ENCODE peak calls at places on chromosomes 12 and 14, in seven cellular contexts. Y, P, Q, G, W, B and U are unnamed samples.

GRCh38 chr14:93941293-93941910 is 14.3 kb downstream of the FAM181A start:
- DNase-seq in W (peak; percentile 68), Q (no peak), P (no peak), B (no peak), Y (peak; percentile 22), G (no peak), U (peak; percentile 88)

GRCh38 chr14:75147423-75148071 is 20.7 kb upstream of the NEK9 start:
- DNase-seq in G (no peak), W (no peak), Y (peak; percentile 88), Q (peak; percentile 22), P (no peak), B (no peak), U (peak; percentile 64)

GRCh38 chr14:61524211-61524806 is 171.0 kb upstream of the HIF1A start:
- DNase-seq in P (no peak), W (no peak), G (peak; percentile 71), B (no peak), Q (no peak), Y (peak; percentile 82), U (peak; percentile 73)

GRCh38 chr12:114668905-114669304 is 15.1 kb downstream of the TBX3 start:
- DNase-seq in P (no peak), G (no peak), Y (no peak), B (no peak), Q (no peak), W (no peak), U (no peak)

GRCh38 chr12:18054925-18055324 is 35.1 kb downstream of the RERGL start:
- DNase-seq in P (no peak), W (no peak), G (no peak), B (no peak), Y (no peak), Q (no peak), U (no peak)

GRCh38 chr14:73792476-73792875 is 59.2 kb upstream of the PTGR2 start:
- DNase-seq in P (no peak), G (no peak), W (no peak), Q (no peak), Y (no peak), B (no peak), U (no peak)

GRCh38 chr14:92511472-92512247 is 1.9 kb upstream of the RIN3 start:
- DNase-seq in W (no peak), Y (peak; percentile 98), G (peak; percentile 94), B (peak; percentile 48), P (peak; percentile 9), Q (no peak), U (peak; percentile 91)

GRCh38 chr12:2479866-2480510 is 314.8 kb upstream of the FKBP4 start:
- DNase-seq in Y (no peak), P (no peak), W (no peak), Q (no peak), B (no peak), G (no peak), U (no peak)

GRCh38 chr12:57582440-57582839 is 8.6 kb upstream of the PIP4K2C start:
- DNase-seq in B (no peak), G (no peak), Q (no peak), Y (no peak), P (no peak), W (no peak), U (no peak)

GRCh38 chr14:97931273-97931672 is 1134.1 kb downstream of the VRK1 start:
- DNase-seq in Q (no peak), Y (no peak), B (no peak), W (no peak), P (no peak), G (no peak), U (no peak)

GRCh38 chr14:66066991-66067788 is 419.0 kb upstream of the CCDC196 start:
- DNase-seq in P (no peak), Y (peak; percentile 60), W (no peak), G (no peak), B (no peak), Q (no peak), U (no peak)

GRCh38 chr12:95548539-95549391 is 2.5 kb downstream of the USP44 start:
- DNase-seq in W (peak; percentile 87), Q (peak; percentile 80), P (peak; percentile 71), Y (no peak), G (no peak), B (no peak), U (no peak)

GRCh38 chr12:95877622-95878021 is 18.9 kb downstream of the SNRPF start:
- DNase-seq in W (no peak), G (no peak), P (no peak), Y (peak; percentile 46), Q (no peak), B (no peak), U (peak; percentile 48)

GRCh38 chr12:10101042-10101579 is 2.3 kb upstream of the CLEC1A start:
- DNase-seq in Y (peak; percentile 79), W (no peak), G (no peak), P (no peak), Q (no peak), B (no peak), U (peak; percentile 66)

GRCh38 chr12:51821423-51822260 is 26.9 kb downstream of the FIGNL2 start:
- DNase-seq in W (peak; percentile 84), B (no peak), Y (no peak), P (peak; percentile 35), Q (peak; percentile 57), G (no peak), U (no peak)

GRCh38 chr14:36690301-36691020 is 28.8 kb downstream of the PAX9 start:
- DNase-seq in G (no peak), B (no peak), Y (no peak), Q (no peak), P (no peak), W (no peak), U (peak; percentile 80)

GRCh38 chr14:22780105-22780679 is 13.7 kb downstream of the OXA1L start:
- DNase-seq in B (no peak), Q (no peak), W (no peak), P (no peak), Y (no peak), G (no peak), U (no peak)

GRCh38 chr14:35883677-35884293 is 57.6 kb downstream of the BRMS1L start:
- DNase-seq in P (no peak), W (no peak), B (peak; percentile 20), Q (peak; percentile 54), G (no peak), Y (peak; percentile 32), U (peak; percentile 45)

GRCh38 chr12:100058482-100059029 is 73.8 kb upstream of the ANKS1B start:
- DNase-seq in W (no peak), Y (peak; percentile 91), G (no peak), B (no peak), P (no peak), Q (no peak), U (peak; percentile 79)

GRCh38 chr12:40953076-40953475 is 235.0 kb upstream of the PDZRN4 start:
- DNase-seq in G (no peak), Y (peak; percentile 29), P (no peak), W (no peak), B (no peak), Q (no peak), U (no peak)

GRCh38 chr12:112616469-112617190 is 174.9 kb upstream of the RPH3A start:
- DNase-seq in W (no peak), G (no peak), P (no peak), Y (no peak), Q (no peak), B (no peak), U (no peak)

GRCh38 chr12:66071556-66071955 is 59.0 kb downstream of the LLPH start:
- DNase-seq in B (no peak), Q (no peak), G (no peak), P (no peak), Y (no peak), W (no peak), U (no peak)

GRCh38 chr12:81389550-81390099 is 311.7 kb downstream of the ACSS3 start:
- DNase-seq in Q (no peak), G (no peak), B (no peak), Y (no peak), W (no peak), P (no peak), U (peak; percentile 0)

GRCh38 chr12:32671930-32672785 is 6.9 kb upstream of the DNM1L start:
- DNase-seq in P (no peak), Q (peak; percentile 52), G (peak; percentile 46), Y (peak; percentile 92), B (peak; percentile 51), W (no peak), U (peak; percentile 61)
- TF ChIP-seq CTCF in P (no peak), Q (peak; percentile 81), G (peak; percentile 69), Y (peak; percentile 76), B (peak; percentile 84), W (peak; percentile 26), U (peak; percentile 60)

GRCh38 chr12:44848771-44849085 is 27.4 kb downstream of the NELL2 start:
- DNase-seq in G (no peak), Q (no peak), Y (no peak), P (no peak), W (no peak), B (no peak), U (no peak)

GRCh38 chr12:44846826-44847225 is 29.3 kb downstream of the NELL2 start:
- DNase-seq in Q (no peak), P (no peak), W (no peak), Y (peak; percentile 7), G (no peak), B (no peak), U (no peak)

GRCh38 chr12:44851586-44851985 is 24.5 kb downstream of the NELL2 start:
- DNase-seq in G (no peak), Y (no peak), W (no peak), B (no peak), Q (no peak), P (no peak), U (no peak)

GRCh38 chr12:44847403-44847802 is 28.7 kb downstream of the NELL2 start:
- DNase-seq in G (no peak), Q (no peak), Y (no peak), W (no peak), B (no peak), P (no peak), U (no peak)

GRCh38 chr12:44847888-44848770 is 28.0 kb downstream of the NELL2 start:
- DNase-seq in W (no peak), P (peak; percentile 87), B (no peak), G (no peak), Q (peak; percentile 86), Y (no peak), U (no peak)
- H3K4me3 ChIP-seq in W (no peak overlapping the region), P (peak overlapping the region; percentile 39), B (no peak overlapping the region), G (no peak overlapping the region), Q (peak overlapping the region; percentile 40), Y (no peak overlapping the region), U (no peak overlapping the region)

DNA sequence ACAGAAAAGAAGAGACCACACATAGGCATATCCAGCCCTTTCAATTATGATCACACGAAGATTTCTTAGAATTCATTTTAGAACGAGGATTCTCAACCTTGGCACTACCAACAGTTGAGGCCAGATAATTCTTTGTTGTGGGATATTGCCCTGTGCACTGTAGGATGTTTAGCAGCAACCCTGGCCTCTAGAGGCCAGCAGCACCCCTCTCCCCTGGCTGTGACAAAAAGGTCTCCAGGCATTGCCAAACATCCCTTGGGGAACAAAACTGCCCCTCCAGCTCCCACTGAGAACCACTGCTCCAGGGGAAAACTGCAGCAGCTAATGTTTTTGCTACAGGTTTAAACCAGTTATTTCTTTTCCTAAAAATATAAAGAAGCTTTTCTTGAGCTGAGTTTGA is 7.1 kb downstream of the NT5DC3 start:
- DNase-seq in Q (no peak), G (no peak), B (no peak), Y (no peak), W (no peak), P (no peak), U (no peak)
- TF ChIP-seq CTCF in Q (no peak), G (no peak), B (peak; percentile 25), Y (no peak), W (no peak), P (no peak), U (no peak)

DNA sequence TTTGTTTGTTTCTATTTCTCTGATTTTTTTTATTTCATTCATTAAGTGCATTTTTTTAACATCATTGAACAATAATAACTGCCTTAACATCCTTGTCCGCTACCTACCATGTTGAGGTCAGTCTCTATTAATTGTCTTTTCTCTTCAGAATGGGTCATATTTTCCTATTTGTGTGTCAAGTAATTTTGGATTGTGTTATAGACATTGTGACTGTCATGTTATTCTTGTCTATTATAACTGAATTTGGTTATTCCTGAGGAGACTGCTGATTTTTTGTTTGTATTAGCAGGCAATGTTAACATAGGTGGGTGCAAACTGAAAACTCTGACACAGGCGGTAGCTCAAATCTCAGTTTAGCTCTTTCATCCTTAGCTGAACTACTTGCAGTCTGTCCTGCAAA is 169.9 kb downstream of the DICER1 start:
- DNase-seq in W (no peak), P (no peak), G (no peak), Y (no peak), Q (no peak), B (no peak), U (no peak)
- H3K4me3 ChIP-seq in W (no peak overlapping the region), P (no peak overlapping the region), G (no peak overlapping the region), Y (no peak overlapping the region), Q (no peak overlapping the region), B (no peak overlapping the region), U (no peak overlapping the region)